ENCODE peak calls at places on chromosomes 6 and 20, in five cellular contexts. U, J, K, F and Y are unnamed samples.

GRCh38 chr6:125346143-125346925 is 44.6 kb upstream of the HDDC2 start:
- DNase-seq in U (peak; percentile 5), J (peak; percentile 34), F (peak; percentile 26), K (no peak), Y (peak; percentile 34)

GRCh38 chr6:57173056-57173885 is 1.1 kb downstream of the BAG2 start:
- DNase-seq in U (peak; percentile 54), J (peak; percentile 68), F (peak; percentile 30), K (peak; percentile 32), Y (peak; percentile 41)

GRCh38 chr6:91704531-91704930 is 1117.7 kb upstream of the MAP3K7 start:
- DNase-seq in F (no peak), U (peak; percentile 16), K (peak; percentile 53), J (no peak), Y (no peak)

GRCh38 chr6:118372413-118372812 is 175.7 kb upstream of the PLN start:
- DNase-seq in K (peak; percentile 9), U (peak; percentile 82), J (no peak), F (no peak), Y (no peak)

GRCh38 chr6:106820412-106820852 is 154.1 kb downstream of the CD24 start:
- DNase-seq in J (no peak), F (no peak), U (no peak), K (no peak), Y (no peak)

GRCh38 chr20:4798010-4798409 is 76.3 kb downstream of the PRND start:
- DNase-seq in F (no peak), U (no peak), J (no peak), K (no peak), Y (no peak)

GRCh38 chr20:48725589-48725991 is 102.2 kb downstream of the PREX1 start:
- DNase-seq in J (peak; percentile 47), F (no peak), K (no peak), U (peak; percentile 71), Y (no peak)

GRCh38 chr6:55496201-55496600 is 82.8 kb downstream of the HMGCLL1 start:
- DNase-seq in U (peak; percentile 42), F (no peak), J (no peak), K (peak; percentile 3), Y (no peak)

GRCh38 chr6:79377830-79378460 is 143.5 kb upstream of the HMGN3 start:
- DNase-seq in U (peak; percentile 84), J (peak; percentile 28), K (no peak), F (no peak), Y (peak; percentile 8)

GRCh38 chr20:44153636-44154043 is 33.3 kb downstream of the JPH2 start:
- DNase-seq in K (peak; percentile 33), U (no peak), J (no peak), F (no peak), Y (no peak)

GRCh38 chr20:49846206-49846807 is 33.7 kb downstream of the SLC9A8 start:
- DNase-seq in K (peak; percentile 48), U (peak; percentile 73), J (peak; percentile 71), F (no peak), Y (peak; percentile 61)

GRCh38 chr20:51498765-51499540 is 43.6 kb downstream of the NFATC2 start:
- DNase-seq in U (no peak), K (no peak), J (no peak), F (no peak), Y (no peak)

GRCh38 chr6:12420626-12421025 is 130.5 kb downstream of the EDN1 start:
- DNase-seq in J (no peak), F (no peak), U (peak; percentile 16), K (peak; percentile 90), Y (no peak)

GRCh38 chr6:37321516-37321915 is 32.3 kb upstream of the RNF8 start:
- DNase-seq in F (no peak), U (no peak), J (no peak), K (no peak), Y (no peak)

GRCh38 chr6:43286995-43287716 is 10.9 kb upstream of the SLC22A7 start:
- DNase-seq in U (no peak), F (no peak), K (no peak), J (no peak), Y (no peak)
- TF ChIP-seq CTCF in U (peak; percentile 16), F (no peak), K (no peak), J (no peak), Y (no peak)

GRCh38 chr6:117311310-117311709 is 46.0 kb downstream of the VGLL2 start:
- DNase-seq in K (no peak), J (no peak), F (no peak), U (no peak), Y (no peak)

DNA sequence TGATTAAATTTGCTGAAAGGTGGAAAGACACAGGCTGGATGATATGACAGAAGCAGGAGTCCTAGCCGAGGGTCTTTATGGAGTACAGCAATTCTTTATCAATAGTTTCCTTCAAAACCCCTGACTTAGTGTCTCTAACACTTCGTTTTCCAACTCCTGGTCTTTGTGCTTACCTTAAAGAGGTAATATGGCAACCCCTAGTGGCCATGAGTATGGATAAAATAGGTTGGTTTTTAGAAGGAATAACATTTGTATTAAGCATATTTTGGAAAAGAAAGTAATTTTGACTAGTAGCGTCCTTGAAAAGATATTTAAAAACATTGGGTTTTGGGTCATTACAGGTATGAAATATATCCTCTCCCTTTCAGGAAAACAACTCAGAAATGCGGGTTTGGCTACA is 51.9 kb downstream of the VGLL2 start:
- DNase-seq in U (peak; percentile 26), J (peak; percentile 19), F (no peak), K (peak; percentile 19), Y (no peak)
- TF ChIP-seq CTCF in U (peak; percentile 31), J (peak; percentile 40), F (peak; percentile 44), K (peak; percentile 67), Y (no peak)

GRCh38 chr20:7113577-7114466 is 346.3 kb downstream of the BMP2 start:
- DNase-seq in U (peak; percentile 54), F (no peak), K (peak; percentile 43), J (peak; percentile 2), Y (no peak)
- TF ChIP-seq CTCF in U (peak; percentile 45), F (no peak), K (peak; percentile 76), J (peak; percentile 6), Y (no peak)

GRCh38 chr6:8889514-8889913 is 454.2 kb upstream of the SLC35B3 start:
- DNase-seq in K (no peak), J (no peak), F (no peak), U (no peak), Y (no peak)

DNA sequence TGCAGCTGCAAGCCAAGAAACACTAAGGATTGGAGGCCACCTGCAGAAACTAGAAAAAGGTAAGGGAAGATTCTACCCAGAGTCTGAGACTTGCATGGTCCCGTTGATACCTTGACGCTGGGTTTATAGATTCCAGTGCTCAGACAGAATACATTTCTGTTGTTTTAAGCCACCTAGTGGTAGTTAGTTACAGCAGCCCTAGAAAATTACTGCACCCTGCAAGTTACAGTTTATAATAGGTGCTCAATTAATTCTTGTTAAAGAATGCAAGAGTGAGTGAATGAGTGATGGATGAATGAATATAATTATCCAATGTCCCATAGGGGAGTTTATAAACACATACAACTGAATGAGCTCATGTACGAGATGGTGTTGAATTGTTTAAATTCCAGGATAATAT is 453.1 kb upstream of the SLC35B3 start:
- DNase-seq in K (no peak), J (peak; percentile 15), U (peak; percentile 45), F (no peak), Y (peak; percentile 25)
- TF ChIP-seq CTCF in K (peak; percentile 41), J (peak; percentile 27), U (no peak), F (peak; percentile 53), Y (peak; percentile 17)

GRCh38 chr6:32894085-32895005 is 40.4 kb downstream of the PSMB9 start:
- DNase-seq in F (peak; percentile 96), J (peak; percentile 98), K (peak; percentile 91), U (peak; percentile 97), Y (peak; percentile 96)
- TF ChIP-seq CTCF in F (no peak), J (no peak), K (no peak), U (no peak), Y (no peak)